ENCODE peak calls at places on chromosomes 12 and 14, in six cellular contexts. C is fibroblast of pulmonary artery, M is A549, U is lower lobe of right lung, O is breast epithelium, P is retinal pigment epithelial cell. B is an unnamed sample.

GRCh38 chr14:61381589-61381988 is 60.2 kb downstream of the PRKCH start:
- DNase-seq in P (no peak), U (peak), C (no peak), O (peak), M (no peak), B (no peak)

GRCh38 chr12:26512213-26512612 is 316.8 kb downstream of the SSPN start:
- DNase-seq in P (no peak), C (no peak), M (no peak), O (no peak), U (no peak), B (no peak)

GRCh38 chr14:96699666-96700065 is 97.5 kb upstream of the VRK1 start:
- DNase-seq in P (no peak), U (no peak), C (no peak), M (no peak), O (no peak), B (no peak)

GRCh38 chr12:120276734-120277133 is 11.2 kb upstream of the PXN start:
- DNase-seq in O (no peak), C (peak), P (no peak), U (no peak), M (peak), B (no peak)

GRCh38 chr14:35689000-35689460 is 120.1 kb downstream of the RALGAPA1 start:
- DNase-seq in C (no peak), O (no peak), P (no peak), M (no peak), U (no peak), B (no peak)

GRCh38 chr12:120468271-120468845 is 1.2 kb downstream of the SRSF9 start:
- DNase-seq in O (peak), U (peak), M (peak), C (peak), P (no peak), B (peak)

GRCh38 chr12:57101892-57102695 is 9.1 kb downstream of the STAT6 start:
- DNase-seq in U (no peak), C (no peak), M (peak), O (no peak), P (no peak), B (no peak)

GRCh38 chr14:99524091-99524661 is 43.0 kb downstream of the CCNK start:
- DNase-seq in O (no peak), U (peak), C (no peak), M (no peak), P (no peak), B (peak)

GRCh38 chr14:49768301-49769121 is 558 bp downstream of the KLHDC2 start:
- DNase-seq in O (peak), U (peak), M (peak), C (peak), P (no peak), B (peak)

GRCh38 chr14:91060472-91061308 is at the start of gene RPS6KA5:
- DNase-seq in C (peak), O (peak), P (peak), U (peak), M (peak), B (peak)

GRCh38 chr12:56983386-56983785 is 23.0 kb downstream of the ZBTB39 start:
- DNase-seq in M (no peak), C (no peak), P (no peak), U (no peak), O (no peak), B (no peak)

GRCh38 chr14:24888532-24888931 is 161.4 kb downstream of the STXBP6 start:
- DNase-seq in P (no peak), C (no peak), U (no peak), M (no peak), O (no peak), B (no peak)

GRCh38 chr12:121720762-121721161 is 8.2 kb downstream of the TMEM120B start:
- DNase-seq in O (no peak), P (no peak), C (no peak), M (no peak), U (no peak), B (no peak)

GRCh38 chr12:43896496-43896895 is 60.6 kb downstream of the TMEM117 start:
- DNase-seq in C (no peak), U (no peak), P (peak), M (no peak), O (no peak), B (no peak)

GRCh38 chr12:58310368-58310767 is 369.0 kb downstream of the ATP23 start:
- DNase-seq in U (no peak), M (peak), P (no peak), O (no peak), C (peak), B (no peak)
- TF ChIP-seq CTCF in U (no peak), M (no peak), P (peak), O (no peak), C (peak), B (peak)

GRCh38 chr14:23286904-23287479 is 1.1 kb upstream of the HOMEZ start:
- DNase-seq in U (no peak), O (no peak), M (no peak), C (peak), P (no peak), B (no peak)
- H3K4me3 ChIP-seq in U (peak), O (peak), M (peak), C (peak), P (peak), B (peak)

GRCh38 chr12:53051881-53052412 is 2.1 kb downstream of the TNS2 start:
- DNase-seq in O (peak), U (no peak), P (no peak), C (no peak), M (no peak), B (no peak)

GRCh38 chr12:53052419-53053222 is 2.8 kb downstream of the TNS2 start:
- DNase-seq in O (peak), C (peak), U (peak), P (no peak), M (peak), B (peak)

GRCh38 chr12:53049582-53050318 is at the start of gene TNS2:
- DNase-seq in O (peak), U (peak), M (peak), P (no peak), C (peak), B (no peak)

GRCh38 chr12:53050426-53051057 is 677 bp downstream of the TNS2 start:
- DNase-seq in M (no peak), O (no peak), C (no peak), U (no peak), P (no peak), B (peak)

DNA sequence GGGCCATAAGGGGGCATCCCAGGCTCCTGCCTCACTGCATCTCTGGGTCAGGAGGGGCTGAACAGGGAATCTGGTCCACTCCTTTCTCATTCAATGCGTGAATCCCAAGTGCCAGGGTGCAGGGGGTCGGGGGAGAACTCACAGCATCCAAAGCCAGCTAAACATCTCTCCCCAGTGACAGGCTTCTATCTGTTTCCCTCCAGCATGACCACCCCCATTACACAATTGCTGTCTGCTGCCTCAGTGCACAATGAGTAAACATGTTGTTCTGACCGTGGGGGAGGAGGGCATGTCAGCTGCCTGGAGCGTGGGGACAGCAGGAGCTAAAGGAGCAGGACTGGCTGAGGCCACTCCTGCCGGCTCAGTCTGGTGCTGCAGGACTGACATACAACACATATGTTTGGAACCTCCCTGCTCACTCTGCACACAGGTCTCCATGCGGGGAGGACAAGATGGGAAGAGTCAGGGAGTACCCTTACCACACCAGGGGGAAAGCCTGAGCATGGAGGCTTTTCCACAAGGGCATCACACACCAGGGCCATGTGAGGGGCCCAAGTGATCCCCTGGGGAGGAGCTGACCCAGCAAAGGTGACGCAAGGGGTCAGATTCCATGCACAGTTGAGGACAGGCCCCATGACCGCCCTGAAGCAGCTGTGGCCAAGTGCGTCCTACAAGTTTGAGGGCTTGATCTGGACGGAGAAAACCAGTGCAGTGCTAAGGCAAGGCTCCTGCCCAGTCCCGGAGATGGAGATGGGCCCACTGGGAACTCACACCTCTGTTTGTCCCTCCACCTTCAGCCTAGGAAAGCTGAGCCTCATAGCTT is 1.4 kb downstream of the TNS2 start:
- DNase-seq in U (no peak), M (peak), C (peak), P (no peak), O (peak), B (no peak)
- TF ChIP-seq CTCF in U (no peak), M (no peak), C (peak), P (no peak), O (peak), B (no peak)

DNA sequence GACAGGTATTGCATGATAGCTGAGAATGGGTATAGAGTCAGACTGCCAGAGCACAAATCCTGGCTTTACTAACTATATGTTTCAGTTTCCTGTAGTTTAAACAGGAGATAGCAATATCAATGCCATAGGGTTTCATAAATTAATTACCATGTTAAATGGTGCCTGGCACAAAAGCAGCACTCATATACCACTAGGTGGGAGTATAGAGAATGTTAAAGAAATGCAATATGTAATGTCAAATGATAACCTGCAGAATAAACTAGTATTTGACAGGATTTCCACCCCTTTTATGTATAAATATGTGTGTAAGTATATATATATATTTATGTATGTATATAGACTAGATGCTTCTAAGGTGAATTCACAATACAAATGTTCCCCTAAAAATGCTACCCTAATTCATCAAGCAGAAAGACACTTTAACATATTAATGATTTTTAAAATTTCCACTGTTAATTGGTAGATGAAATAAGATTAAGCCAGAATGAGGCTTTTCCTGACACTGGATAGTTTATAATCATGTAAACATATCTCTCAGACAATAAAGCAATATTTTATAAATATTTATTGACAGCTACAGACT is 8.6 kb downstream of the WDR89 start:
- DNase-seq in U (no peak), O (no peak), P (no peak), M (peak), C (peak), B (peak)
- H3K4me3 ChIP-seq in U (no peak), O (no peak), P (no peak), M (no peak), C (no peak), B (no peak)

DNA sequence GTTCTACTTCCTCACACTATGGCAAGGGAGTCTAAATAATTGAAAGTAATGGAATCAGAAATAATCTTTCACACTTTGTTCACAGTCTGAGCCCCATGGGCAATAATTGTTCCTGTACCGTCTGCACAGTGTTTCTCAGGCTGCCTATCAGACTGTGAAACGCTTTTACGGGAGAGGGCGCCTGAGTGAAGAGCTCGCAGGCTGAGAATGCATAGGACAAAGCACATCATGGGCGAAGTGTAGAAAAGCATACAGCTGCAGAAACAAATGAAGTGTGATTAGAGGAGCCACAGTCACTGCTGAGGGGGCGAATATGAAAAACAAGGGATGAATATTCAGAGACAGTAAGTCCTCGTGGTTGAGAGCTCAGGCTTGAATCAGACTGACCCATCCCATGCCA is 438.3 kb upstream of the DCN start:
- DNase-seq in M (no peak), P (no peak), C (peak), O (no peak), U (no peak), B (peak)
- TF ChIP-seq CTCF in M (no peak), P (peak), C (peak), O (no peak), U (no peak), B (peak)

GRCh38 chr12:55736076-55736475 is 6.8 kb upstream of the GDF11 start:
- DNase-seq in O (no peak), C (no peak), M (no peak), P (no peak), U (no peak), B (no peak)

GRCh38 chr12:55737581-55738112 is 5.3 kb upstream of the GDF11 start:
- DNase-seq in U (no peak), P (no peak), M (no peak), O (no peak), C (no peak), B (no peak)

GRCh38 chr12:55736780-55737580 is 5.9 kb upstream of the GDF11 start:
- DNase-seq in M (peak), C (peak), O (no peak), P (no peak), U (peak), B (peak)

GRCh38 chr12:55738113-55739024 is 4.6 kb upstream of the GDF11 start:
- DNase-seq in O (peak), C (peak), U (peak), P (no peak), M (peak), B (peak)

GRCh38 chr12:55739025-55739378 is 3.9 kb upstream of the GDF11 start:
- DNase-seq in C (no peak), O (no peak), M (no peak), P (no peak), U (no peak), B (no peak)
- H3K4me3 ChIP-seq in C (peak), O (peak), M (peak), P (peak), U (peak), B (no peak)

DNA sequence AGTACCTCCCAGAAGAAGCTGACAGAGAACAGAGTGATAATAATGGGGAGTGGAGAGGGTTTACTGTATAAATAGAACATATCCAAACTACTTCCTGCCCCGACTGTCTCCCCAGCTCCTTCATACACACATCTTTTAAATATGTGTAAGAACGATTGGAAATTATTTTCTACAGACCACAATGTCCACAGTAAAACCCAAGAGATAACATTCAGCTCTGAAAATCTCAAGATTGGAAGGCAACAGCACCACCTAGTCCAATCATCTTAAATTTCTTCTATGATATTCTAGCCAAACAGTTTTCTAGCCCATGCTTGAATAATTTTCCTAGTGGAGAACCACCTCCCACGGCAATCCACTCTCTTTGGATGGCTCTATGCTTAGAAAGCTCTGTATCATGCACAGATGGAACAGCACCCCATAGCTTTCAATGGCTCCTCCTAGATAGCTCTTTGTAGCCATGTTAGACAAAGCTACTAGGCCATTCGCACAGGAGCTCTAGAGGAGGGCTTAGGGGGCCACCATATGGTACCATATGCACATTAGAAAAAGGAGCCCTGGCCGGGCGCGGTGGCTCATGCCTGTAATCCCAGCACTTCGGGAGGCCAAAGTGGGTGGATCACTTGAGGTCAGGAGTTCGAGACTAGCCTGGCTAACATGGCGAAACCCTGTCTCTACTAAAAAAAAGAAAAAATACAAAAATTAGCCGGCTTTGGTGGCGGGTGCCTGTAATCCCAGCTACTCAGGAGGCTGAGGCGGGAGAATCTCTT is 18.1 kb downstream of the VDR start:
- DNase-seq in U (no peak), M (no peak), C (no peak), P (no peak), O (no peak), B (peak)
- TF ChIP-seq CTCF in U (no peak), M (no peak), C (peak), P (no peak), O (no peak), B (peak)

DNA sequence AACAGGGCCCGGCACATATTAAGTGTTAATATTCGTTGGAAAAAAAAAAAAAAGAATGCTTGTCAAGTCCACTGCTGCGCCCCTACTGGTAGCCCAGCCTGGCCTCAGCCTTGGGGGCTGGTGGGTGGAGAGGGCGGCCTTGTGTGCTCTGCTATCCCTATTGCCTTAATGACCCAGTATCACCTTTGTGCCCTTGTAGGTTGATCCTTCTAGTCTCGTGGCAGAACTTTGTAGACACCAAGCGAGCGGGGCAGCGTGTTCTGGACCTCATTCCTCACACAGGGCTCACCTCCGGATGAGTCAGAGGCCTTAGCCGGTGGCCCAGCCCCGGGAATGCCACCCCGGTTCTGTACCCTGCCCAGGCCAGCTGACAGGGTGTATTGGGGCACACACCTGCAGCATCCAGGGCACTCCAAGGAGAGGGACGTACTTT is 1.8 kb upstream of the RCOR1 start:
- DNase-seq in C (peak), U (peak), O (no peak), M (peak), P (no peak), B (peak)
- H3K4me3 ChIP-seq in C (peak), U (no peak), O (peak), M (peak), P (peak), B (peak)

GRCh38 chr12:54415223-54415929 is 3.7 kb downstream of the ITGA5 start:
- DNase-seq in C (no peak), P (no peak), O (no peak), U (no peak), M (no peak), B (no peak)
- TF ChIP-seq CTCF in C (no peak), P (no peak), O (no peak), U (no peak), M (no peak), B (no peak)

DNA sequence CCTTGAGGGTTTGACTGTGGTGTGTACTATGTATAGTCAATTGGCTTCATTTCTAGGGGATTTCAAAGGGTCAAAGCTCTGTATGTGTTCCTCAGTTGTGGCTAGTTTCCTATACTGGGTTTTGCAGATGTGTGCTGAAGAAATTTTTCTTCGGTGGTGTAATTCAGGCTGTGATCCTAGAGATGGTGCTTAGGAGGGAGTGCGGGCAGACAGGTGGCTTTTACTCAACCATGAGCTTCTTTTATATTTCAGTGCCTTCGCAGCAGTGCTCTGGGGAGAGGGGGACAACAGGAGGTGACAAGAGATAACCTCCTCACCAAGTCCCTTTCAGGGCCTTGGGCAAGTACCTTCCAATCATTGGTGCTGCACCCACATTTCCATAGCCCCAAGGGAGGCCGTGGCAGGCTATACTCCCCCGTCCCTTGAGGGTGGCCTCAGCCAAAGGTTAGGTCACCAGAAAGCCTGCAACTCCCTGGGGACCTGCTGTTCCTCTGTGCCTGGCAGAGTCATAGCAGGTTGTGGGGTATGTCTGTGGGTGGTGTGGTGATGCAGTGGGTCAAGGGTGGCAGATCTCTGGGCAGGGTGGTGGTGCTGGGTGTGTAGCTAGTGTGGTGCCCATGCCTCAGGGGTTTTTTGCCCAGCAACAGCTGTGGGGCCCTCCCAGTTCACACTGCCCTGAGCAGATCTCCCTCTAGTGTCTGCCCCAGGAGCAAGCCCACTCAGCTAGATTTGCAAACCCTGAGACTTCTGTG is 37.0 kb upstream of the TMX1 start:
- DNase-seq in P (no peak), U (no peak), M (no peak), C (no peak), O (no peak), B (no peak)
- H3K4me3 ChIP-seq in P (no peak), U (no peak), M (no peak), C (no peak), O (no peak), B (no peak)

B was measured in astrocyte of the spinal cord.